ENCODE peak calls at places on chromosomes 16 and 17, in six cellular contexts. Y is bronchial epithelial cell; Q is OCI-LY7; M is activated CD8-positive, alpha-beta T cell treated with anti-CD3 and anti-CD28 coated beads for 36 hours; P is lower leg skin; F is uterus. X is an unnamed sample.

GRCh38 chr17:39507511-39507910 is 46.2 kb downstream of the CDK12 start:
- DNase-seq in P (no peak), M (no peak), F (no peak), Y (no peak), Q (no peak), X (no peak)

GRCh38 chr17:75996665-75997590 is 3.7 kb upstream of the CDK3 start:
- DNase-seq in Y (peak), M (peak), F (no peak), Q (peak), P (no peak), X (peak)

GRCh38 chr17:55175788-55176425 is 88.9 kb upstream of the HLF start:
- DNase-seq in Y (no peak), F (no peak), P (no peak), M (no peak), Q (peak), X (no peak)

GRCh38 chr16:89918453-89919347 is at the start of gene MC1R:
- DNase-seq in P (no peak), Y (no peak), F (no peak), Q (peak), M (peak), X (peak)

GRCh38 chr17:39628655-39629493 is 2.1 kb downstream of the PPP1R1B start:
- DNase-seq in Q (no peak), M (no peak), F (no peak), P (no peak), Y (no peak), X (no peak)

GRCh38 chr17:59558039-59558438 is 7.4 kb upstream of the DHX40 start:
- DNase-seq in F (no peak), Y (no peak), Q (no peak), M (no peak), P (no peak), X (no peak)

GRCh38 chr17:79090503-79091372 is 16.1 kb downstream of the ENGASE start:
- DNase-seq in Q (no peak), Y (no peak), M (no peak), P (no peak), F (peak), X (no peak)

GRCh38 chr17:50468120-50469004 is at the start of gene CHAD:
- DNase-seq in Q (no peak), F (no peak), P (no peak), M (peak), Y (no peak), X (no peak)

GRCh38 chr17:2635241-2635640 is 41.8 kb downstream of the PAFAH1B1 start:
- DNase-seq in M (no peak), F (no peak), P (no peak), Q (no peak), Y (no peak), X (no peak)

GRCh38 chr17:68199837-68200688 is 47.8 kb upstream of the AMZ2 start:
- DNase-seq in P (peak), Y (no peak), Q (peak), F (no peak), M (no peak), X (no peak)

GRCh38 chr16:1960665-1961630 is 1.6 kb downstream of the NDUFB10 start:
- DNase-seq in F (no peak), P (no peak), Q (peak), Y (no peak), M (peak), X (no peak)

GRCh38 chr17:51840688-51841087 is 317.8 kb downstream of the CA10 start:
- DNase-seq in Q (no peak), Y (no peak), F (no peak), M (no peak), P (no peak), X (no peak)

GRCh38 chr16:12186774-12187335 is 210.3 kb downstream of the SNX29 start:
- DNase-seq in Q (no peak), Y (peak), F (no peak), P (no peak), M (no peak), X (no peak)

GRCh38 chr17:31830971-31831755 is 27.9 kb downstream of the COPRS start:
- DNase-seq in M (no peak), Q (no peak), F (no peak), P (no peak), Y (no peak), X (no peak)

GRCh38 chr17:32279933-32280716 is 14.5 kb downstream of the RHBDL3 start:
- DNase-seq in F (no peak), P (no peak), Y (no peak), M (no peak), Q (no peak), X (no peak)

GRCh38 chr17:2394775-2395191 is 6.1 kb downstream of the MNT start:
- DNase-seq in Q (no peak), F (no peak), M (no peak), P (no peak), Y (no peak), X (no peak)

GRCh38 chr17:78937561-78937960 is 12.4 kb upstream of the TIMP2 start:
- DNase-seq in Y (no peak), F (no peak), Q (no peak), M (no peak), P (no peak), X (no peak)

GRCh38 chr17:75471207-75471606 is 14.8 kb downstream of the TMEM94 start:
- DNase-seq in M (no peak), P (no peak), Y (no peak), F (no peak), Q (no peak), X (no peak)

GRCh38 chr17:2484876-2485275 is 26.8 kb downstream of the METTL16 start:
- DNase-seq in Y (peak), Q (no peak), P (no peak), F (no peak), M (no peak), X (no peak)

GRCh38 chr17:9451919-9452318 is 123.7 kb downstream of the STX8 start:
- DNase-seq in M (no peak), Q (no peak), F (no peak), Y (peak), P (no peak), X (no peak)

GRCh38 chr17:8059131-8059530 is 20.3 kb downstream of the ALOX15B start:
- DNase-seq in Y (no peak), M (no peak), Q (no peak), P (no peak), F (no peak), X (no peak)

GRCh38 chr17:46785696-46786095 is 32.8 kb downstream of the WNT3 start:
- DNase-seq in F (no peak), M (no peak), Y (no peak), Q (no peak), P (no peak), X (no peak)

GRCh38 chr17:80101160-80101945 is at the start of gene GAA:
- DNase-seq in Q (peak), P (peak), Y (peak), M (peak), F (peak), X (peak)

GRCh38 chr17:8185580-8186445 is 4.2 kb downstream of the BORCS6 start:
- DNase-seq in F (peak), Q (peak), M (peak), P (peak), Y (peak), X (peak)

GRCh38 chr17:15422392-15422957 is 44.9 kb downstream of the CDRT4 start:
- DNase-seq in Q (no peak), M (no peak), P (peak), Y (no peak), F (no peak), X (no peak)

GRCh38 chr16:76199681-76200210 is 77.5 kb upstream of the CNTNAP4 start:
- DNase-seq in Y (no peak), F (no peak), Q (no peak), P (no peak), M (no peak), X (no peak)

GRCh38 chr17:42002792-42003301 is 14.4 kb downstream of the DNAJC7 start:
- DNase-seq in M (no peak), Q (no peak), P (no peak), Y (no peak), F (no peak), X (no peak)

DNA sequence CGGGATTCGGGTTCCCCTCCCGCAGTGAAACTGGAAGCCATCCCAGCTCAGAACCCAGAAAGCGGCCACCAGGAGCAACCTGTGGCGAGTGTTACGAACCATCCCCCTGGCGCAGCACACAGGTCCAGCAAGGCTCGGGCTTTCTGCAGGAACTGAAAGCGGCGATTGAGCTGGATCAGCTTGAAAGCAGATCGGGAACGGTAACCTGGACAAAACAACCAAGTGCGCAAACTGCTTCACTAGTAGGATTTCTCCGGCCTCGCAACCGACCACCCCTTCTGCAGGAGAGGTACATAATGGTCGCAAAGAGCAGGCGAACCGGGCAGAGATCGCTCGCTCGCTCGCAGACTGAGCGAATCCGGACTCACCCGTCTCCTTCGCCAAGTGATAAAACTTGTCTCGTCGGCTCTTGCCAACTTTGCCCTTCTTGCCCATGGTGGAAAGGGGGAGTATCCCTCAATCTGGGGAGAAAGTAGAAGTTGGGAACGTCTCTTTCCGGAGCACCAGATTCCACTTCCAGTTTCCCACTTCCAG is 696 bp upstream of the PSMC5 start:
- DNase-seq in Q (peak), M (peak), F (no peak), Y (no peak), P (no peak), X (no peak)
- TF ChIP-seq CTCF in Q (no peak), M (no peak), F (no peak), Y (peak), P (no peak), X (no peak)

GRCh38 chr16:54454616-54455015 is 168.0 kb upstream of the IRX3 start:
- DNase-seq in Q (no peak), P (no peak), Y (no peak), M (no peak), F (no peak), X (no peak)
- TF ChIP-seq CTCF in Q (no peak), P (no peak), Y (no peak), M (no peak), F (no peak), X (no peak)

GRCh38 chr17:57404073-57404472 is 147.8 kb downstream of the MSI2 start:
- DNase-seq in Q (peak), F (no peak), Y (no peak), P (no peak), M (peak), X (peak)
- TF ChIP-seq CTCF in Q (peak), F (no peak), Y (peak), P (no peak), M (no peak), X (peak)

DNA sequence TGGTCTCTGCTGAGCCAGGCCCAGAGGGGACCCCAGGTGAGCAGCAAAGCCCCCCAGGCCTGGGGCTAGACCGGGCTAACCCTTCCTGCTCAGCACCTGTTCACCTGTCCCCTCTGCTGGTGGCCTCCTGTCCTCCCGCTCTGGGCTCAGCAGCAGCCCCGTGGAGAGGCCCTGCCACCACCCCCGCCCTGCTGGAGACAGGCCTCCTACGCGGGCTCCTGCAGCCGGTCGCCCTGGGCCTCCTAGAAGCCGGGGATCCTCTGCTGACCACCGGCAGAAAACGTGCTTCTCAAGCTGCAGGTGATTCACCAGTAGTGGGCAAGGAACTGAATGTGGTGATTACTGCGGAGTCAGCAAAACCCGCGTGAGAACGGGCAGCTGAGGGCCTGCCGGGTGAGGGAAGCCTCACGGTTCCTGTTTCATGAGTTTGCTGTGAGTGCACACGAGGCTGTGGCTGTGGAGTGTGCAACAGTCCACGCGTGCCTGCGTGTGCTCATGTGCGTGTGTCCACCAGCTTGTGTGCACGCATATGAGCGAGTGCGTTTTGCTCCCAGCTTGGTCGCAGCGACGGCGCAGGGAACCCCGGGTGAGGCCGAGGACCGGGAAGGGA is 792 bp downstream of the SECTM1 start:
- DNase-seq in P (no peak), Y (peak), M (peak), F (peak), Q (no peak), X (no peak)
- TF ChIP-seq CTCF in P (no peak), Y (no peak), M (no peak), F (no peak), Q (no peak), X (no peak)

GRCh38 chr17:40862985-40863733 is 3.9 kb downstream of the KRT12 start:
- DNase-seq in P (no peak), Y (no peak), Q (peak), M (peak), F (no peak), X (peak)
- TF ChIP-seq CTCF in P (no peak), Y (peak), Q (peak), M (peak), F (no peak), X (peak)